ENCODE peak calls at places on chromosomes 12 and 14, in seven cellular contexts. One of them, this sample, is unnamed.

GRCh38 chr12:4107436-4107878 is 166.1 kb upstream of the CCND2 start:
- DNase-seq in activated effector memory CD4-positive, alpha-beta T cell treated with anti-CD3 and anti-CD28 coated beads, Interleukin-2, amount 50 U/mL, for 16 hours: peak
- DNase-seq in left lung: no peak
- DNase-seq in ELF-1: peak
- DNase-seq in NCI-H510A treated with DMSO at 0.1 percent for 48 hours: no peak
- DNase-seq in ureter: no peak
- DNase-seq in heart right ventricle: no peak
- DNase-seq in this sample: no peak

GRCh38 chr12:129237881-129238280 is 384.6 kb downstream of the GLT1D1 start:
- DNase-seq in activated effector memory CD4-positive, alpha-beta T cell treated with anti-CD3 and anti-CD28 coated beads, Interleukin-2, amount 50 U/mL, for 16 hours: no peak
- DNase-seq in left lung: no peak
- DNase-seq in ELF-1: no peak
- DNase-seq in NCI-H510A treated with DMSO at 0.1 percent for 48 hours: no peak
- DNase-seq in ureter: no peak
- DNase-seq in heart right ventricle: no peak
- DNase-seq in this sample: no peak

GRCh38 chr14:83208346-83208745 is 1674.7 kb upstream of the SEL1L start:
- DNase-seq in activated effector memory CD4-positive, alpha-beta T cell treated with anti-CD3 and anti-CD28 coated beads, Interleukin-2, amount 50 U/mL, for 16 hours: no peak
- DNase-seq in left lung: no peak
- DNase-seq in ELF-1: no peak
- DNase-seq in NCI-H510A treated with DMSO at 0.1 percent for 48 hours: no peak
- DNase-seq in ureter: no peak
- DNase-seq in heart right ventricle: no peak
- DNase-seq in this sample: no peak

GRCh38 chr12:104456417-104456949 is at the start of gene CHST11:
- DNase-seq in activated effector memory CD4-positive, alpha-beta T cell treated with anti-CD3 and anti-CD28 coated beads, Interleukin-2, amount 50 U/mL, for 16 hours: peak
- DNase-seq in left lung: peak
- DNase-seq in ELF-1: peak
- DNase-seq in NCI-H510A treated with DMSO at 0.1 percent for 48 hours: peak
- DNase-seq in ureter: peak
- DNase-seq in heart right ventricle: peak
- DNase-seq in this sample: peak

GRCh38 chr12:49800421-49801140 is 27.6 kb downstream of the NCKAP5L start:
- DNase-seq in activated effector memory CD4-positive, alpha-beta T cell treated with anti-CD3 and anti-CD28 coated beads, Interleukin-2, amount 50 U/mL, for 16 hours: no peak
- DNase-seq in left lung: no peak
- DNase-seq in ELF-1: no peak
- DNase-seq in NCI-H510A treated with DMSO at 0.1 percent for 48 hours: no peak
- DNase-seq in ureter: no peak
- DNase-seq in heart right ventricle: no peak
- DNase-seq in this sample: peak

GRCh38 chr12:71627438-71628002 is 36.1 kb downstream of the ZFC3H1 start:
- DNase-seq in activated effector memory CD4-positive, alpha-beta T cell treated with anti-CD3 and anti-CD28 coated beads, Interleukin-2, amount 50 U/mL, for 16 hours: no peak
- DNase-seq in left lung: no peak
- DNase-seq in ELF-1: no peak
- DNase-seq in NCI-H510A treated with DMSO at 0.1 percent for 48 hours: no peak
- DNase-seq in ureter: no peak
- DNase-seq in heart right ventricle: no peak
- DNase-seq in this sample: no peak

GRCh38 chr14:44374906-44375305 is 132.2 kb downstream of the FSCB start:
- DNase-seq in activated effector memory CD4-positive, alpha-beta T cell treated with anti-CD3 and anti-CD28 coated beads, Interleukin-2, amount 50 U/mL, for 16 hours: no peak
- DNase-seq in left lung: no peak
- DNase-seq in ELF-1: no peak
- DNase-seq in NCI-H510A treated with DMSO at 0.1 percent for 48 hours: no peak
- DNase-seq in ureter: no peak
- DNase-seq in heart right ventricle: no peak
- DNase-seq in this sample: no peak

GRCh38 chr14:103847954-103848719 is 762 bp upstream of the PPP1R13B start:
- DNase-seq in activated effector memory CD4-positive, alpha-beta T cell treated with anti-CD3 and anti-CD28 coated beads, Interleukin-2, amount 50 U/mL, for 16 hours: peak
- DNase-seq in left lung: peak
- DNase-seq in ELF-1: peak
- DNase-seq in NCI-H510A treated with DMSO at 0.1 percent for 48 hours: peak
- DNase-seq in ureter: no peak
- DNase-seq in heart right ventricle: peak
- DNase-seq in this sample: peak

GRCh38 chr14:96626121-96626768 is 124.1 kb downstream of the PAPOLA start:
- DNase-seq in activated effector memory CD4-positive, alpha-beta T cell treated with anti-CD3 and anti-CD28 coated beads, Interleukin-2, amount 50 U/mL, for 16 hours: peak
- DNase-seq in left lung: no peak
- DNase-seq in ELF-1: no peak
- DNase-seq in NCI-H510A treated with DMSO at 0.1 percent for 48 hours: no peak
- DNase-seq in ureter: peak
- DNase-seq in heart right ventricle: no peak
- DNase-seq in this sample: no peak

GRCh38 chr14:102777711-102778615 is 714 bp downstream of the TRAF3 start:
- DNase-seq in activated effector memory CD4-positive, alpha-beta T cell treated with anti-CD3 and anti-CD28 coated beads, Interleukin-2, amount 50 U/mL, for 16 hours: peak
- DNase-seq in left lung: peak
- DNase-seq in ELF-1: no peak
- DNase-seq in NCI-H510A treated with DMSO at 0.1 percent for 48 hours: peak
- DNase-seq in ureter: no peak
- DNase-seq in heart right ventricle: peak
- DNase-seq in this sample: no peak

GRCh38 chr14:64704145-64704742 is at the start of gene PLEKHG3:
- DNase-seq in activated effector memory CD4-positive, alpha-beta T cell treated with anti-CD3 and anti-CD28 coated beads, Interleukin-2, amount 50 U/mL, for 16 hours: peak
- DNase-seq in left lung: peak
- DNase-seq in ELF-1: peak
- DNase-seq in NCI-H510A treated with DMSO at 0.1 percent for 48 hours: peak
- DNase-seq in ureter: peak
- DNase-seq in heart right ventricle: peak
- DNase-seq in this sample: peak

GRCh38 chr14:106606936-106607335 is 1080.6 kb downstream of the TMEM121 start:
- DNase-seq in activated effector memory CD4-positive, alpha-beta T cell treated with anti-CD3 and anti-CD28 coated beads, Interleukin-2, amount 50 U/mL, for 16 hours: no peak
- DNase-seq in left lung: no peak
- DNase-seq in ELF-1: no peak
- DNase-seq in NCI-H510A treated with DMSO at 0.1 percent for 48 hours: no peak
- DNase-seq in ureter: no peak
- DNase-seq in heart right ventricle: no peak
- DNase-seq in this sample: no peak

GRCh38 chr14:105015242-105015641 is 5.6 kb downstream of the CDCA4 start:
- DNase-seq in activated effector memory CD4-positive, alpha-beta T cell treated with anti-CD3 and anti-CD28 coated beads, Interleukin-2, amount 50 U/mL, for 16 hours: no peak
- DNase-seq in left lung: no peak
- DNase-seq in ELF-1: no peak
- DNase-seq in NCI-H510A treated with DMSO at 0.1 percent for 48 hours: no peak
- DNase-seq in ureter: no peak
- DNase-seq in heart right ventricle: no peak
- DNase-seq in this sample: no peak

GRCh38 chr12:28060901-28061300 is 88.4 kb upstream of the PTHLH start:
- DNase-seq in activated effector memory CD4-positive, alpha-beta T cell treated with anti-CD3 and anti-CD28 coated beads, Interleukin-2, amount 50 U/mL, for 16 hours: no peak
- DNase-seq in left lung: no peak
- DNase-seq in ELF-1: no peak
- DNase-seq in NCI-H510A treated with DMSO at 0.1 percent for 48 hours: no peak
- DNase-seq in ureter: no peak
- DNase-seq in heart right ventricle: no peak
- DNase-seq in this sample: no peak

GRCh38 chr14:59278111-59278510 is 89.6 kb downstream of the DAAM1 start:
- DNase-seq in activated effector memory CD4-positive, alpha-beta T cell treated with anti-CD3 and anti-CD28 coated beads, Interleukin-2, amount 50 U/mL, for 16 hours: no peak
- DNase-seq in left lung: no peak
- DNase-seq in ELF-1: no peak
- DNase-seq in NCI-H510A treated with DMSO at 0.1 percent for 48 hours: no peak
- DNase-seq in ureter: no peak
- DNase-seq in heart right ventricle: no peak
- DNase-seq in this sample: no peak